ENCODE peak calls at places on chromosomes 12 and 14, in six cellular contexts. L is IMR-90, P is neuronal stem cell, C is mesenchymal stem cell, Q is H9, I is trophoblast cell. A is an unnamed sample.
A peak's percentile ranks its signal among the peaks of the same experiment; 100 is the strongest.

GRCh38 chr14:104970231-104971068 is 7.7 kb downstream of the AHNAK2 start:
- DNase-seq in L (peak; percentile 81), P (no peak), C (peak; percentile 90), Q (peak; percentile 68), I (peak; percentile 61), A (no peak)

GRCh38 chr14:52312872-52313492 is 1.1 kb upstream of the PTGER2 start:
- DNase-seq in L (peak; percentile 58), P (no peak), C (peak; percentile 32), Q (no peak), I (no peak), A (no peak)

GRCh38 chr12:11969437-11970154 is 101.1 kb upstream of the BCL2L14 start:
- DNase-seq in L (no peak), P (no peak), C (no peak), Q (no peak), I (no peak), A (no peak)

GRCh38 chr12:72346331-72346944 is 74.3 kb downstream of the TRHDE start:
- DNase-seq in L (peak; percentile 85), P (peak; percentile 80), C (peak; percentile 77), Q (peak; percentile 89), I (peak; percentile 12), A (peak; percentile 59)

GRCh38 chr14:24818054-24818822 is 184.2 kb upstream of the GZMB start:
- DNase-seq in L (no peak), P (no peak), C (peak; percentile 63), Q (no peak), I (no peak), A (no peak)

GRCh38 chr12:99620159-99620479 is 27.4 kb upstream of the GARIN6 start:
- DNase-seq in L (no peak), P (no peak), C (no peak), Q (no peak), I (no peak), A (no peak)

GRCh38 chr14:102187044-102187443 is 47.3 kb downstream of the WDR20 start:
- DNase-seq in L (peak; percentile 87), P (no peak), C (peak; percentile 87), Q (no peak), I (peak; percentile 16), A (no peak)

GRCh38 chr12:91576432-91576831 is 393.8 kb upstream of the DCN start:
- DNase-seq in L (no peak), P (no peak), C (no peak), Q (no peak), I (no peak), A (no peak)

GRCh38 chr12:66589095-66589494 is 89.8 kb downstream of the GRIP1 start:
- DNase-seq in L (no peak), P (no peak), C (no peak), Q (no peak), I (no peak), A (no peak)
- H4K91ac ChIP-seq in L (no peak overlapping the region), P (no peak overlapping the region), C (no peak overlapping the region), Q (no peak overlapping the region), I (no peak overlapping the region), A (no peak overlapping the region)

GRCh38 chr12:19155981-19156734 is 26.6 kb downstream of the PLEKHA5 start:
- DNase-seq in L (no peak), P (no peak), C (no peak), Q (no peak), I (no peak), A (no peak)
- H4K91ac ChIP-seq in L (no peak overlapping the region), P (no peak overlapping the region), C (no peak overlapping the region), Q (no peak overlapping the region), I (no peak overlapping the region), A (no peak overlapping the region)

DNA sequence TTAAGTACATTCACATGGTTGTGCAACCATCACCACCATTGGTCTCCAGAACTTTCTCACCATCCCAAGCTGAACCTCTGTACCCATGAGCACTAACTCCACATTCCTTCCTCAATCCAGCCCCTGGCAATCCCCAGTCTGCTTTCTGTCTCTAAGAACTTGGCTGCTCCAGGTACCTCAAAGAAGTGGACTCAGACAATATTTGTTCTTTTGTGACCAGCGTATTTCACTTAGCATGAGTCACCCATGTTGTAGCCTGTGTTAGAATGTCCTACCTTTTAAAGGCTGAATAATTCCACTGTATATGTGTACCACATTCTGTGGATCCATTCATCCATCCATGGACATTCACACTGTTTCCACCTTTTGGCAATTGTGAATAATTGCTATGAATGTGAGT is 64.6 kb downstream of the SLC24A4 start:
- DNase-seq in L (no peak), P (no peak), C (no peak), Q (no peak), I (no peak), A (no peak)
- H4K91ac ChIP-seq in L (no peak overlapping the region), P (no peak overlapping the region), C (no peak overlapping the region), Q (no peak overlapping the region), I (no peak overlapping the region), A (no peak overlapping the region)

GRCh38 chr14:56959869-56960268 is 149.6 kb upstream of the OTX2 start:
- DNase-seq in L (no peak), P (no peak), C (no peak), Q (no peak), I (no peak), A (no peak)
- H4K91ac ChIP-seq in L (no peak overlapping the region), P (no peak overlapping the region), C (no peak overlapping the region), Q (no peak overlapping the region), I (no peak overlapping the region), A (no peak overlapping the region)

GRCh38 chr12:57069522-57069921 is 9.1 kb downstream of the NEMP1 start:
- DNase-seq in L (peak; percentile 87), P (peak; percentile 72), C (peak; percentile 88), Q (peak; percentile 78), I (peak; percentile 64), A (no peak)

GRCh38 chr12:57072661-57073060 is 5.9 kb downstream of the NEMP1 start:
- DNase-seq in L (peak; percentile 63), P (no peak), C (no peak), Q (no peak), I (no peak), A (no peak)
- H4K91ac ChIP-seq in L (no peak overlapping the region), P (no peak overlapping the region), C (no peak overlapping the region), Q (no peak overlapping the region), I (no peak overlapping the region), A (no peak overlapping the region)

GRCh38 chr12:42692749-42693148 is 103.2 kb upstream of the PRICKLE1 start:
- DNase-seq in L (no peak), P (no peak), C (no peak), Q (no peak), I (no peak), A (no peak)
- H4K91ac ChIP-seq in L (no peak overlapping the region), P (no peak overlapping the region), C (no peak overlapping the region), Q (no peak overlapping the region), I (no peak overlapping the region), A (no peak overlapping the region)

GRCh38 chr14:35512765-35513164 is 21.2 kb upstream of the INSM2 start:
- DNase-seq in L (no peak), P (no peak), C (no peak), Q (no peak), I (no peak), A (no peak)

DNA sequence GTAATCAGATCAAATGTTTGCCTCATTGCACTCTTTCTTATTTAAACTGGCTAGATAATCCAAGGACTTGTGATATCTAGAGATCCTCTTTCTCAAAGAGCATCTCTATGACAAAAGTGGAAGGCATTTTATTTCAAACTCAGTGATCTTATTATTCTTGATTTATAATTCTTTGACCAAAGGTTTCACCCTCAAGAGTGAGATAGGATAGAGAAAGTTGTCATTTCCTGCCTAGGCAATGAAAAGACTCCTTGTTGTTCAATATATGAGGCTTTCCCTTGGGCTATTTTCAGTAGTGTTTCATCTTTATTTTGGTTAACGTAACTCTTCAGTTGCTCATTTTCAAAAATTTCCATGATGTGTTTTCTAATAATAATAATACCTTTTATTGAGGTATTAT is 18.0 kb upstream of the INSM2 start:
- DNase-seq in L (no peak), P (no peak), C (no peak), Q (no peak), I (no peak), A (no peak)
- H4K91ac ChIP-seq in L (no peak overlapping the region), P (no peak overlapping the region), C (no peak overlapping the region), Q (no peak overlapping the region), I (no peak overlapping the region), A (no peak overlapping the region)